ENCODE peak calls at places on chromosomes 1 and 21, in ten cellular contexts. L, I, W, H, T, R, F, K, D and G are unnamed samples.

GRCh38 chr1:177569476-177569875 is 398.7 kb downstream of the BRINP2 start:
- DNase-seq in L (no peak), I (no peak), W (no peak), H (peak), T (no peak), R (no peak), F (no peak), K (peak), D (no peak), G (no peak)

GRCh38 chr1:208202333-208202987 is 41.7 kb downstream of the PLXNA2 start:
- DNase-seq in L (no peak), I (no peak), W (no peak), H (no peak), T (no peak), R (no peak), F (no peak), K (no peak), D (no peak), G (no peak)

GRCh38 chr1:31910933-31911332 is 27.2 kb downstream of the PTP4A2 start:
- DNase-seq in L (peak), I (no peak), W (no peak), H (no peak), T (peak), R (no peak), F (no peak), K (no peak), D (no peak), G (no peak)

GRCh38 chr1:248857201-248857600 is 1.7 kb downstream of the ZNF692 start:
- DNase-seq in L (no peak), I (no peak), W (no peak), H (no peak), T (peak), R (no peak), F (no peak), K (no peak), D (no peak), G (no peak)

GRCh38 chr1:6427445-6428390 is 3.1 kb downstream of the ESPN start:
- DNase-seq in L (no peak), I (no peak), W (no peak), H (no peak), T (no peak), R (no peak), F (no peak), K (no peak), D (peak), G (no peak)

GRCh38 chr1:8571200-8571984 is 246.0 kb downstream of the RERE start:
- DNase-seq in L (no peak), I (peak), W (no peak), H (peak), T (no peak), R (peak), F (no peak), K (peak), D (peak), G (no peak)

GRCh38 chr21:37564341-37564923 is 197.9 kb downstream of the DYRK1A start:
- DNase-seq in L (peak), I (peak), W (peak), H (peak), T (peak), R (peak), F (peak), K (peak), D (peak), G (peak)

GRCh38 chr1:40951943-40952743 is 27.4 kb upstream of the CTPS1 start:
- DNase-seq in L (peak), I (peak), W (peak), H (peak), T (peak), R (peak), F (no peak), K (peak), D (peak), G (peak)

GRCh38 chr1:32872189-32872898 is 1.6 kb upstream of the FNDC5 start:
- DNase-seq in L (peak), I (peak), W (peak), H (peak), T (peak), R (peak), F (no peak), K (peak), D (peak), G (peak)

GRCh38 chr1:227894306-227894721 is 53.4 kb downstream of the WNT9A start:
- DNase-seq in L (peak), I (no peak), W (no peak), H (no peak), T (no peak), R (no peak), F (no peak), K (no peak), D (peak), G (no peak)

GRCh38 chr1:44962729-44963128 is 23.7 kb downstream of the EIF2B3 start:
- DNase-seq in L (no peak), I (no peak), W (no peak), H (no peak), T (no peak), R (no peak), F (no peak), K (no peak), D (no peak), G (no peak)

GRCh38 chr1:164641353-164641730 is 82.4 kb downstream of the PBX1 start:
- DNase-seq in L (no peak), I (no peak), W (no peak), H (no peak), T (no peak), R (peak), F (no peak), K (no peak), D (no peak), G (no peak)

GRCh38 chr1:223363856-223364684 is at the start of gene SUSD4:
- DNase-seq in L (peak), I (peak), W (peak), H (no peak), T (peak), R (no peak), F (no peak), K (no peak), D (peak), G (peak)

GRCh38 chr1:40663324-40664166 is 1.9 kb downstream of the RIMS3 start:
- DNase-seq in L (no peak), I (no peak), W (peak), H (no peak), T (peak), R (no peak), F (no peak), K (no peak), D (no peak), G (no peak)

GRCh38 chr1:241167121-241167619 is 189.8 kb downstream of the RGS7 start:
- DNase-seq in L (no peak), I (no peak), W (no peak), H (no peak), T (no peak), R (no peak), F (no peak), K (no peak), D (no peak), G (no peak)

GRCh38 chr1:208047476-208047934 is 136.6 kb upstream of the CD34 start:
- DNase-seq in L (no peak), I (no peak), W (no peak), H (peak), T (no peak), R (peak), F (no peak), K (peak), D (peak), G (no peak)

GRCh38 chr1:18731591-18732235 is 101.1 kb downstream of the PAX7 start:
- DNase-seq in L (no peak), I (no peak), W (no peak), H (no peak), T (no peak), R (no peak), F (no peak), K (no peak), D (no peak), G (no peak)

GRCh38 chr1:224784606-224785328 is 144.7 kb upstream of the DNAH14 start:
- DNase-seq in L (no peak), I (no peak), W (no peak), H (no peak), T (peak), R (no peak), F (peak), K (peak), D (no peak), G (no peak)

DNA sequence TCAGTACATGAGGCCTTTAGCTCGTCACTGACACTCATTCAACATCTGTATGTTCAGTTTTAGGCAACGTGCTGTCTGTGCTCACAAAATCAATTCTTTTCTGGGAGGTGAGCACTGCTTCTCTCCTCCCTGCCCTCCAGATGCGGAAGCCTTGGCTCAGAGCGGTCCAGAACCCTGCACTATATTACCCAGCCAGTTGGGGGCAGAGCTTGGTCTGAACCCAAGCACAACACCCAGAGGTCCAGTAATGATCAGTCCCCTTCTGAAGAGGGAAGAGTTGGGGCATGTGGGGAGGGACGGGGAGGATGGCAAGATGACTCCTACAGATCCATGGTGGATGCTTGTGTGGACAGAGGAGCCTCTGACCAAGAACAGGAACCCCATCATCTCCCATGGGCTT is 5.6 kb upstream of the DSCAM start:
- DNase-seq in L (no peak), I (no peak), W (peak), H (no peak), T (no peak), R (no peak), F (no peak), K (no peak), D (no peak), G (no peak)
- TF ChIP-seq CTCF in L (no peak), I (no peak), W (no peak), H (no peak), T (no peak), R (no peak), F (no peak), K (no peak), D (no peak), G (no peak)

GRCh38 chr1:218466341-218467010 is 121.3 kb downstream of the TGFB2 start:
- DNase-seq in L (no peak), I (no peak), W (no peak), H (no peak), T (no peak), R (no peak), F (no peak), K (no peak), D (no peak), G (no peak)
- TF ChIP-seq CTCF in L (no peak), I (no peak), W (no peak), H (no peak), T (no peak), R (no peak), F (no peak), K (no peak), D (no peak), G (no peak)

GRCh38 chr1:58888776-58889341 is 105.0 kb upstream of the JUN start:
- DNase-seq in L (no peak), I (no peak), W (no peak), H (no peak), T (no peak), R (no peak), F (no peak), K (no peak), D (no peak), G (no peak)
- TF ChIP-seq CTCF in L (no peak), I (no peak), W (no peak), H (no peak), T (no peak), R (no peak), F (no peak), K (no peak), D (no peak), G (no peak)

DNA sequence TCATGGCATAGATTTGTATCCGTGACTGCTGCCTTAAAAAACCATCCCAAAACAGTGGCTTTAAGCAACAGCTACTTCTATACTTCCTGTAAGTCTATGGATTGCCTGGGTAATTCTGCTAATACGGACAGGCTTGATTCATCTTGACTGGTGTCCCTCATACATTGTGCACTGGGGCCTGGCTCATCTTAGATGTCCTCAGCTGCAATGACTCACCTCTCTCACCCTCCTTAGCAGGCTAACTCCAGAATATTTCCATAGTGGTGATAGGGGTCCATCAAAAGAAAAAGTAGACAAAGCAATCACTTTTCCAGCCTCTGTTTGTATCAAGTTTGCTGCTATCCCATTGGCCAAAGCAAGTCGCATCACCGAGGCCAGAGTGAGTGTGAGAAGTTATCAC is 409.1 kb upstream of the KAZN start:
- DNase-seq in L (no peak), I (no peak), W (no peak), H (no peak), T (no peak), R (no peak), F (no peak), K (no peak), D (no peak), G (no peak)
- TF ChIP-seq CTCF in L (no peak), I (no peak), W (no peak), H (no peak), T (no peak), R (no peak), F (no peak), K (no peak), D (no peak), G (no peak)

GRCh38 chr1:59162665-59163064 is 134.2 kb upstream of the FGGY start:
- DNase-seq in L (no peak), I (no peak), W (no peak), H (no peak), T (no peak), R (no peak), F (no peak), K (no peak), D (no peak), G (no peak)
- TF ChIP-seq CTCF in L (no peak), I (no peak), W (no peak), H (no peak), T (no peak), R (no peak), F (no peak), K (no peak), D (no peak), G (no peak)

DNA sequence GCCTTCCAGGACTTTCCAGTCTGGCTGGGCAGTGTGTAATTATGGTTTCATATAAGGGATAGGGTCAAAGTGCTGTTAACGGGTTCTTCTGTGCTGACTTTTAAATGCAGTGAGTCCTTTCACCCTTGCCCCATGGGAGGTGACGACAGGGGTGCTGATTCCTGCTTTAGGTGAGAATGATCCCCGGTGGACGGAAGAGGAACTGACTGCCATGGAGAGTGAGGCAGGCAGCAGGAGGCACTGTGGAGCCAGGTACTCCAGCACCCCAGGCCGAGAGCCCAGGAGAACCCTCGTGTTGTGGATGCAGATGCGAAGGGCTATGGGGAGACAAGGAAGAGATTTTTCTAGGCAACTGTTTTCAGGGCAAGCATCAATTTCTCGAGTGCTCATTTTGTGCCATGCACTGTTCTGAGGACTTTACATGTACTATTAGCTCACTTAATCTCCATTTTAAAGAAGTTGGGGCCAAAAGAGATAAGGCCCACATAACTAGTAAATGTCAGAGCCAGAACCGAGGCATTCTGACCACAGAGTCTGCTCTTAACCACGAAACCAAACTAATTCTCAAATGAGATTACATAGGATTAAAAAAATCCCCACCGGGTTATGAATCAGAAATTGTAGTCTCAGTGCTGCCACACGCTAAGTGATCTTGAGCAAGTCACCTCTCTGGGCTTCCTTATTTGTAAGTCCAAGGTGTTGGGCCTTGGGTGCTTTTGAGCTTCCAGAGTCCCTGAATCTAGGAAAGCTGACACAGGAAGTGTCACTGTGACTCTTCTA is 28.2 kb downstream of the STPG1 start:
- DNase-seq in L (peak), I (peak), W (peak), H (peak), T (peak), R (no peak), F (no peak), K (peak), D (no peak), G (no peak)
- TF ChIP-seq CTCF in L (peak), I (peak), W (peak), H (peak), T (peak), R (no peak), F (peak), K (peak), D (no peak), G (peak)

GRCh38 chr1:152735648-152736047 is 22.2 kb upstream of the KPRP start:
- DNase-seq in L (no peak), I (no peak), W (no peak), H (no peak), T (peak), R (no peak), F (no peak), K (no peak), D (no peak), G (no peak)
- TF ChIP-seq CTCF in L (no peak), I (no peak), W (no peak), H (no peak), T (peak), R (no peak), F (no peak), K (peak), D (no peak), G (peak)

GRCh38 chr21:32559004-32559610 is 26.2 kb downstream of the TCP10L start:
- DNase-seq in L (no peak), I (no peak), W (no peak), H (no peak), T (no peak), R (no peak), F (no peak), K (no peak), D (no peak), G (no peak)

GRCh38 chr21:32560896-32561295 is 24.4 kb downstream of the TCP10L start:
- DNase-seq in L (no peak), I (no peak), W (no peak), H (no peak), T (no peak), R (no peak), F (no peak), K (no peak), D (no peak), G (no peak)

GRCh38 chr21:32562915-32563314 is 22.4 kb downstream of the TCP10L start:
- DNase-seq in L (no peak), I (no peak), W (no peak), H (no peak), T (no peak), R (no peak), F (no peak), K (no peak), D (no peak), G (no peak)

GRCh38 chr21:32565856-32566465 is 19.4 kb downstream of the TCP10L start:
- DNase-seq in L (no peak), I (no peak), W (no peak), H (peak), T (no peak), R (no peak), F (no peak), K (peak), D (no peak), G (no peak)

DNA sequence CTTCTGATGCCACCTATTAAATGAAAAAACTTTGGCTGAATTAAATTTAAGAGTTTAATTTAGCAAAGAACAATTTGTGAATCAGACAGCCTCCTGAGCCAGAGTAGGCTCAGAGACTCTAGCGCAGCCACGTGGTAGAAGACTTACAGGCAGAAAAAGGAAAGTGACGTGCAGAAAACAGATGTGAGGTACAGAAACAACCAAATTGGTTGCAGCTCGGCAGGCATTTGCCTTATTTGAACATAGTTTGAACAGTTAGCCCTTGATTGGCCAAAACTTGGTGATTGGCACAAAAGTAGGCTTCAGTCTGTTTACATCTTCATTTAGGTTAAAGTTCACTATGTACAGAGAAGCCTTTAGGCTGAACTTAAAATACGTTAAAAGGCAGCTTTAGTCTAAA is 22.9 kb downstream of the TCP10L start:
- DNase-seq in L (peak), I (peak), W (peak), H (peak), T (no peak), R (peak), F (peak), K (peak), D (peak), G (no peak)
- TF ChIP-seq CTCF in L (no peak), I (peak), W (no peak), H (peak), T (no peak), R (peak), F (peak), K (peak), D (no peak), G (no peak)

DNA sequence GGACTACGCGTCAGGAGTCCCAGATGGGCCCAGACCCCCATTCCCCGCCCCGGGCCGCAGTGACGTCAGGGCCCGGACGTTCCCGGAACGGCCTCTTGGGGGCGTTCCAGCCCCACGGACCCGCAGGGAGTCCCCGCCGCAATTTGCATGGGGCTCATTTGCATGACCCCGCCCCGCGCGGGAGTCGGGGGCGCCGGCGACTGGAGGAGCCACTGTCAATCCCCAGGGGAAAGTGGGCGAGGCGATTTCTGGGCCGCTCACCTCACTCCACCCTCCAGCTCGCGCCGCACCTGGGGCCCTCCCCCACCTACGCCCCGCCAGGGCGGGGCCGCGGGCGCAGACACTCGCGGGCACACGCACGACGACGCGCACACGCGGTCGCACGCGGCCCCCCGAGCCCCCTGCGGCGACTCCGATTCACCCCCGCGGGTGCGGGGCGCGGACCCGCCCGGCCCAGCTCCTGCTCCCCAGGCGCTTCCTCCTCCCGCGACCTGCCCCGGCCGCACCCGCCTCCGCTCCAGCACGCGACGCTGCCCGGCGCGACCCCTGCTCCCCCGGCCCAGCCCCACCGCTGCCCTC is 13.2 kb downstream of the AGRN start:
- DNase-seq in L (peak), I (peak), W (peak), H (peak), T (peak), R (peak), F (peak), K (peak), D (peak), G (peak)
- TF ChIP-seq CTCF in L (peak), I (peak), W (peak), H (peak), T (peak), R (peak), F (peak), K (peak), D (peak), G (peak)

GRCh38 chr1:230067871-230068814 is 1.1 kb downstream of the GALNT2 start:
- DNase-seq in L (peak), I (peak), W (peak), H (no peak), T (peak), R (no peak), F (no peak), K (no peak), D (peak), G (peak)
- TF ChIP-seq CTCF in L (no peak), I (peak), W (no peak), H (peak), T (no peak), R (peak), F (peak), K (peak), D (no peak), G (no peak)